ENCODE peak calls at places on chromosomes 13 and 19, in eight cellular contexts. One of them, this sample, is unnamed.
A peak's percentile ranks its signal among the peaks of the same experiment; 100 is the strongest.

GRCh38 chr13:42876810-42877550 is 95.6 kb downstream of the FAM216B start:
- DNase-seq in adrenal gland: no peak
- DNase-seq in fibroblast of lung: peak; percentile 71
- DNase-seq in pancreas: no peak
- DNase-seq in cardiac muscle cell: peak; percentile 82
- DNase-seq in HCT116: no peak
- DNase-seq in mucosa of descending colon: no peak
- DNase-seq in upper lobe of left lung: no peak
- DNase-seq in this sample: no peak

GRCh38 chr19:45070861-45071544 is 5.3 kb downstream of the ZNF296 start:
- DNase-seq in adrenal gland: no peak
- DNase-seq in fibroblast of lung: no peak
- DNase-seq in pancreas: no peak
- DNase-seq in cardiac muscle cell: no peak
- DNase-seq in HCT116: no peak
- DNase-seq in mucosa of descending colon: no peak
- DNase-seq in upper lobe of left lung: no peak
- DNase-seq in this sample: no peak

GRCh38 chr19:3866798-3867638 is 1.8 kb downstream of the ZFR2 start:
- DNase-seq in adrenal gland: no peak
- DNase-seq in fibroblast of lung: no peak
- DNase-seq in pancreas: no peak
- DNase-seq in cardiac muscle cell: no peak
- DNase-seq in HCT116: no peak
- DNase-seq in mucosa of descending colon: no peak
- DNase-seq in upper lobe of left lung: no peak
- DNase-seq in this sample: no peak

GRCh38 chr13:48233886-48234488 is 981 bp downstream of the ITM2B start:
- DNase-seq in adrenal gland: peak; percentile 33
- DNase-seq in fibroblast of lung: peak; percentile 65
- DNase-seq in pancreas: no peak
- DNase-seq in cardiac muscle cell: peak; percentile 73
- DNase-seq in HCT116: no peak
- DNase-seq in mucosa of descending colon: no peak
- DNase-seq in upper lobe of left lung: no peak
- DNase-seq in this sample: no peak

GRCh38 chr13:35954207-35954560 is 177.0 kb downstream of the DCLK1 start:
- DNase-seq in adrenal gland: no peak
- DNase-seq in fibroblast of lung: no peak
- DNase-seq in pancreas: no peak
- DNase-seq in cardiac muscle cell: no peak
- DNase-seq in HCT116: no peak
- DNase-seq in mucosa of descending colon: no peak
- DNase-seq in upper lobe of left lung: no peak
- DNase-seq in this sample: no peak

GRCh38 chr19:32652893-32653625 is 21.9 kb downstream of the ANKRD27 start:
- DNase-seq in adrenal gland: peak; percentile 55
- DNase-seq in fibroblast of lung: peak; percentile 78
- DNase-seq in pancreas: peak; percentile 81
- DNase-seq in cardiac muscle cell: peak; percentile 83
- DNase-seq in HCT116: no peak
- DNase-seq in mucosa of descending colon: peak; percentile 64
- DNase-seq in upper lobe of left lung: peak; percentile 56
- DNase-seq in this sample: peak; percentile 63

GRCh38 chr13:98792784-98793183 is 40.3 kb upstream of the SLC15A1 start:
- DNase-seq in adrenal gland: no peak
- DNase-seq in fibroblast of lung: no peak
- DNase-seq in pancreas: no peak
- DNase-seq in cardiac muscle cell: no peak
- DNase-seq in HCT116: no peak
- DNase-seq in mucosa of descending colon: no peak
- DNase-seq in upper lobe of left lung: no peak
- DNase-seq in this sample: no peak

GRCh38 chr13:97254809-97255208 is 32.7 kb downstream of the MBNL2 start:
- DNase-seq in adrenal gland: no peak
- DNase-seq in fibroblast of lung: peak; percentile 93
- DNase-seq in pancreas: no peak
- DNase-seq in cardiac muscle cell: no peak
- DNase-seq in HCT116: peak; percentile 93
- DNase-seq in mucosa of descending colon: no peak
- DNase-seq in upper lobe of left lung: no peak
- DNase-seq in this sample: no peak

GRCh38 chr19:1259206-1259872 is 9.8 kb upstream of the CIRBP start:
- DNase-seq in adrenal gland: peak; percentile 75
- DNase-seq in fibroblast of lung: peak; percentile 60
- DNase-seq in pancreas: peak; percentile 72
- DNase-seq in cardiac muscle cell: peak; percentile 68
- DNase-seq in HCT116: no peak
- DNase-seq in mucosa of descending colon: peak; percentile 87
- DNase-seq in upper lobe of left lung: peak; percentile 91
- DNase-seq in this sample: peak; percentile 86

GRCh38 chr19:43984687-43985000 is 656 bp downstream of the ZNF155 start:
- DNase-seq in adrenal gland: peak; percentile 20
- DNase-seq in fibroblast of lung: no peak
- DNase-seq in pancreas: no peak
- DNase-seq in cardiac muscle cell: no peak
- DNase-seq in HCT116: no peak
- DNase-seq in mucosa of descending colon: no peak
- DNase-seq in upper lobe of left lung: no peak
- DNase-seq in this sample: peak; percentile 25

GRCh38 chr19:35202722-35203674 is 25.5 kb downstream of the FAM187B start:
- DNase-seq in adrenal gland: no peak
- DNase-seq in fibroblast of lung: no peak
- DNase-seq in pancreas: no peak
- DNase-seq in cardiac muscle cell: no peak
- DNase-seq in HCT116: no peak
- DNase-seq in mucosa of descending colon: no peak
- DNase-seq in upper lobe of left lung: no peak
- DNase-seq in this sample: no peak

GRCh38 chr19:610071-610800 is 20.6 kb downstream of the HCN2 start:
- DNase-seq in adrenal gland: no peak
- DNase-seq in fibroblast of lung: no peak
- DNase-seq in pancreas: no peak
- DNase-seq in cardiac muscle cell: peak; percentile 16
- DNase-seq in HCT116: no peak
- DNase-seq in mucosa of descending colon: no peak
- DNase-seq in upper lobe of left lung: no peak
- DNase-seq in this sample: no peak

GRCh38 chr19:40424637-40425449 is 949 bp downstream of the SERTAD1 start:
- DNase-seq in adrenal gland: no peak
- DNase-seq in fibroblast of lung: peak; percentile 23
- DNase-seq in pancreas: peak; percentile 49
- DNase-seq in cardiac muscle cell: peak; percentile 40
- DNase-seq in HCT116: no peak
- DNase-seq in mucosa of descending colon: peak; percentile 50
- DNase-seq in upper lobe of left lung: peak; percentile 39
- DNase-seq in this sample: peak; percentile 75

GRCh38 chr19:15330801-15331418 is 1.4 kb downstream of the BRD4 start:
- DNase-seq in adrenal gland: peak; percentile 43
- DNase-seq in fibroblast of lung: peak; percentile 86
- DNase-seq in pancreas: no peak
- DNase-seq in cardiac muscle cell: peak; percentile 64
- DNase-seq in HCT116: no peak
- DNase-seq in mucosa of descending colon: peak; percentile 21
- DNase-seq in upper lobe of left lung: peak; percentile 52
- DNase-seq in this sample: peak; percentile 37

GRCh38 chr13:26867451-26868067 is 107.0 kb upstream of the GPR12 start:
- DNase-seq in adrenal gland: peak; percentile 47
- DNase-seq in fibroblast of lung: peak; percentile 17
- DNase-seq in pancreas: peak; percentile 20
- DNase-seq in cardiac muscle cell: peak; percentile 45
- DNase-seq in HCT116: no peak
- DNase-seq in mucosa of descending colon: peak; percentile 32
- DNase-seq in upper lobe of left lung: no peak
- DNase-seq in this sample: peak; percentile 19

GRCh38 chr19:20247016-20247683 is 80.1 kb downstream of the ZNF486 start:
- DNase-seq in adrenal gland: peak; percentile 47
- DNase-seq in fibroblast of lung: peak; percentile 1
- DNase-seq in pancreas: peak; percentile 70
- DNase-seq in cardiac muscle cell: peak; percentile 38
- DNase-seq in HCT116: no peak
- DNase-seq in mucosa of descending colon: peak; percentile 24
- DNase-seq in upper lobe of left lung: peak; percentile 40
- DNase-seq in this sample: no peak

GRCh38 chr13:52707375-52707774 is 32.2 kb downstream of the CNMD start:
- DNase-seq in adrenal gland: no peak
- DNase-seq in fibroblast of lung: no peak
- DNase-seq in pancreas: no peak
- DNase-seq in cardiac muscle cell: peak; percentile 5
- DNase-seq in HCT116: no peak
- DNase-seq in mucosa of descending colon: no peak
- DNase-seq in upper lobe of left lung: no peak
- DNase-seq in this sample: no peak

GRCh38 chr13:48994731-48995130 is 19.0 kb downstream of the FNDC3A start:
- DNase-seq in adrenal gland: no peak
- DNase-seq in fibroblast of lung: peak; percentile 63
- DNase-seq in pancreas: no peak
- DNase-seq in cardiac muscle cell: peak; percentile 60
- DNase-seq in HCT116: no peak
- DNase-seq in mucosa of descending colon: no peak
- DNase-seq in upper lobe of left lung: no peak
- DNase-seq in this sample: no peak

GRCh38 chr19:40009674-40010073 is 12.8 kb downstream of the ZNF546 start:
- DNase-seq in adrenal gland: no peak
- DNase-seq in fibroblast of lung: no peak
- DNase-seq in pancreas: no peak
- DNase-seq in cardiac muscle cell: no peak
- DNase-seq in HCT116: no peak
- DNase-seq in mucosa of descending colon: no peak
- DNase-seq in upper lobe of left lung: no peak
- DNase-seq in this sample: no peak

GRCh38 chr19:3178377-3178972 is at the start of gene S1PR4:
- DNase-seq in adrenal gland: no peak
- DNase-seq in fibroblast of lung: no peak
- DNase-seq in pancreas: no peak
- DNase-seq in cardiac muscle cell: no peak
- DNase-seq in HCT116: no peak
- DNase-seq in mucosa of descending colon: no peak
- DNase-seq in upper lobe of left lung: peak; percentile 54
- DNase-seq in this sample: no peak

GRCh38 chr13:109330941-109331340 is 455.4 kb downstream of the IRS2 start:
- DNase-seq in adrenal gland: no peak
- DNase-seq in fibroblast of lung: peak; percentile 53
- DNase-seq in pancreas: no peak
- DNase-seq in cardiac muscle cell: no peak
- DNase-seq in HCT116: no peak
- DNase-seq in mucosa of descending colon: no peak
- DNase-seq in upper lobe of left lung: no peak
- DNase-seq in this sample: no peak
- H3K36me3 ChIP-seq in adrenal gland: no peaks in the 10 kb centered on the region
- H3K36me3 ChIP-seq in fibroblast of lung: no peaks in the 10 kb centered on the region
- H3K36me3 ChIP-seq in pancreas: no peaks in the 10 kb centered on the region
- H3K36me3 ChIP-seq in cardiac muscle cell: no peaks in the 10 kb centered on the region
- H3K36me3 ChIP-seq in HCT116: no peaks in the 10 kb centered on the region
- H3K36me3 ChIP-seq in mucosa of descending colon: no peaks in the 10 kb centered on the region
- H3K36me3 ChIP-seq in upper lobe of left lung: no peaks in the 10 kb centered on the region
- H3K36me3 ChIP-seq in this sample: no peaks in the 10 kb centered on the region

DNA sequence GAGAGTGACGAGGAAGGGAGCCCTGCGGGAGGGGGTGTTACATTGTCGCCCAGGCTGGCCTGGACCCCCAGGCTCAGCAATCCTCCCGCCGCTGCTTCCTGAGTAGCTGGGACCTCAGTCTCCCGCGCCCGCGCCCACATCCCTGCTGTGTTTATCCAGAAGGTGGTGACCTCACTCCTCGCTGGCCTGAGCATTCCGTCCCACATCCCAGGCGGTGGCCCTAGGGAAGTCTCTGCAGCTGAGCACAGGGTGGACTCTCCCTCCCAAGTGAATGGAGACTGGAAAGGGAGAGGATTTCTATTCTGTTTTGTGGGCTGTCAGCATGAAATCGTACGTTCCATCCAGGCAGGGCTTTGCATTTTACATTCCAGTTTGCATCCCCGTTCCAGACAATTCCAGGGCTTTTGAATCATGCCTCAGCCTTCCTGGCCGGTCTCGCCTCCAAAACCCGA is 401 bp upstream of the ZNF765 start:
- DNase-seq in adrenal gland: peak; percentile 48
- DNase-seq in fibroblast of lung: peak; percentile 69
- DNase-seq in pancreas: no peak
- DNase-seq in cardiac muscle cell: peak; percentile 60
- DNase-seq in HCT116: no peak
- DNase-seq in mucosa of descending colon: no peak
- DNase-seq in upper lobe of left lung: peak; percentile 40
- DNase-seq in this sample: no peak
- H3K9me3 ChIP-seq in adrenal gland: no peaks in the 10 kb centered on the region
- H3K9me3 ChIP-seq in fibroblast of lung: no peaks in the 10 kb centered on the region
- H3K9me3 ChIP-seq in pancreas: no peaks in the 10 kb centered on the region
- H3K9me3 ChIP-seq in cardiac muscle cell: no peaks in the 10 kb centered on the region
- H3K9me3 ChIP-seq in HCT116: no peaks in the 10 kb centered on the region
- H3K9me3 ChIP-seq in mucosa of descending colon: peaks cover 14% of the 10 kb centered on the region
- H3K9me3 ChIP-seq in upper lobe of left lung: no peaks in the 10 kb centered on the region
- H3K9me3 ChIP-seq in this sample: no peaks in the 10 kb centered on the region

DNA sequence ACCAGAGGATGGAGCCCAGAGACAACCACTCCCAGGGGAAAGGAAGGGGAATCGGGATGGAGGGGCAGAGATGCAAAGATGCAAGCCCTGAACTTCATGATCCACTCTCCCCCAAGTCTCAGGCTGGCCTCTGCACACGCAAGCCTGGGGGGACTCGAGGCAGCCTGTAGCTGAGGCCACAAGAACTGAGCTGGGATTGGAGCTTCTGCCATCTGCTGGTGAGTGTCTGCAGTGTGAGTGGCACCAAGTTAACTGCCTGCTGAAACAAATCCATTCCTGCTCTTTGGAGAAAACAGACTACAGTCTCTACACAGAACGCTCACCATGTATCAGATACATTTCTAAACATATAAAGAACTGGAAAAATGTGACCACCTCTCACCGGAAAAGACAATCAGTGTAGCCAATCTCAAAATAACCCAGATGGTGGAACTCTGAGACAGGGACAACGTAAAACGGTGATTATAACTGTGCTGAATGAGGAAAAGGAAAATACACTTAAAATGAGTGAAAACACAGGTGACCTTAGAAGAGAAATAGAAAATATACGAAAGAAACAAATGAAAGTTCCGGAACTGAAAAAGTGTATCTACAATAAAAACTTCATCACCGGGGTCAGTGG is 62.1 kb downstream of the KLF2 start:
- DNase-seq in adrenal gland: no peak
- DNase-seq in fibroblast of lung: peak; percentile 40
- DNase-seq in pancreas: peak; percentile 52
- DNase-seq in cardiac muscle cell: peak; percentile 75
- DNase-seq in HCT116: peak; percentile 27
- DNase-seq in mucosa of descending colon: peak; percentile 63
- DNase-seq in upper lobe of left lung: peak; percentile 23
- DNase-seq in this sample: no peak
- H3K36me3 ChIP-seq in adrenal gland: no peaks in the 10 kb centered on the region
- H3K36me3 ChIP-seq in fibroblast of lung: peaks cover 19% of the 10 kb centered on the region
- H3K36me3 ChIP-seq in pancreas: peaks cover 35% of the 10 kb centered on the region
- H3K36me3 ChIP-seq in cardiac muscle cell: peaks cover 33% of the 10 kb centered on the region
- H3K36me3 ChIP-seq in HCT116: peaks cover 29% of the 10 kb centered on the region
- H3K36me3 ChIP-seq in mucosa of descending colon: peaks cover 12% of the 10 kb centered on the region
- H3K36me3 ChIP-seq in upper lobe of left lung: peaks cover 59% of the 10 kb centered on the region
- H3K36me3 ChIP-seq in this sample: no peaks in the 10 kb centered on the region

GRCh38 chr19:52022193-52022592 is 6.0 kb downstream of the ZNF614 start:
- DNase-seq in adrenal gland: no peak
- DNase-seq in fibroblast of lung: no peak
- DNase-seq in pancreas: no peak
- DNase-seq in cardiac muscle cell: no peak
- DNase-seq in HCT116: no peak
- DNase-seq in mucosa of descending colon: no peak
- DNase-seq in upper lobe of left lung: no peak
- DNase-seq in this sample: no peak

GRCh38 chr19:52020506-52020905 is 7.7 kb downstream of the ZNF614 start:
- DNase-seq in adrenal gland: no peak
- DNase-seq in fibroblast of lung: no peak
- DNase-seq in pancreas: no peak
- DNase-seq in cardiac muscle cell: no peak
- DNase-seq in HCT116: no peak
- DNase-seq in mucosa of descending colon: no peak
- DNase-seq in upper lobe of left lung: no peak
- DNase-seq in this sample: no peak
- H3K9me3 ChIP-seq in adrenal gland: no peaks in the 10 kb centered on the region
- H3K9me3 ChIP-seq in fibroblast of lung: no peaks in the 10 kb centered on the region
- H3K9me3 ChIP-seq in pancreas: no peaks in the 10 kb centered on the region
- H3K9me3 ChIP-seq in cardiac muscle cell: no peaks in the 10 kb centered on the region
- H3K9me3 ChIP-seq in HCT116: peaks cover 22% of the 10 kb centered on the region
- H3K9me3 ChIP-seq in mucosa of descending colon: peaks cover 99% of the 10 kb centered on the region
- H3K9me3 ChIP-seq in upper lobe of left lung: peaks cover 53% of the 10 kb centered on the region
- H3K9me3 ChIP-seq in this sample: peaks cover 4% of the 10 kb centered on the region